ENCODE peak calls at places on chromosome X, in five cellular contexts. G, M, S, O and F are unnamed samples.

GRCh38 chrX:650801-651200 is 20.2 kb downstream of the SHOX start:
- DNase-seq in G (no peak), M (no peak), S (no peak), O (no peak), F (no peak)

GRCh38 chrX:9644335-9644734 is 121.3 kb downstream of the GPR143 start:
- DNase-seq in G (no peak), M (no peak), S (no peak), O (no peak), F (no peak)

GRCh38 chrX:45621356-45622041 is 420.8 kb upstream of the DIPK2B start:
- DNase-seq in G (no peak), M (no peak), S (no peak), O (no peak), F (no peak)

GRCh38 chrX:141176586-141177451 is at the start of gene LDOC1:
- DNase-seq in G (peak), M (peak), S (peak), O (peak), F (peak)

GRCh38 chrX:15939737-15940136 is 85.1 kb upstream of the AP1S2 start:
- DNase-seq in G (no peak), M (no peak), S (no peak), O (no peak), F (no peak)

GRCh38 chrX:5936438-5936837 is 292.2 kb downstream of the NLGN4X start:
- DNase-seq in G (no peak), M (no peak), S (no peak), O (no peak), F (no peak)

GRCh38 chrX:131778269-131779218 is 234.7 kb downstream of the OR13H1 start:
- DNase-seq in G (peak), M (peak), S (peak), O (no peak), F (no peak)

GRCh38 chrX:9923357-9923756 is 43.8 kb upstream of the CLDN34 start:
- DNase-seq in G (no peak), M (no peak), S (no peak), O (no peak), F (no peak)

GRCh38 chrX:66728818-66729271 is 90.0 kb upstream of the EDA2R start:
- DNase-seq in G (peak), M (peak), S (peak), O (peak), F (peak)

GRCh38 chrX:85111347-85111746 is 107.7 kb downstream of the APOOL start:
- DNase-seq in G (no peak), M (no peak), S (no peak), O (no peak), F (no peak)

GRCh38 chrX:28177202-28177601 is 196.0 kb upstream of the DCAF8L1 start:
- DNase-seq in G (peak), M (no peak), S (no peak), O (no peak), F (no peak)

GRCh38 chrX:104566921-104567501 is 1.0 kb downstream of the IL1RAPL2 start:
- DNase-seq in G (no peak), M (no peak), S (no peak), O (no peak), F (no peak)

GRCh38 chrX:114181195-114181594 is 402.7 kb upstream of the HTR2C start:
- DNase-seq in G (no peak), M (no peak), S (no peak), O (no peak), F (no peak)

GRCh38 chrX:79623098-79623762 is 256.1 kb upstream of the ITM2A start:
- DNase-seq in G (no peak), M (no peak), S (no peak), O (no peak), F (no peak)

GRCh38 chrX:30858098-30858497 is 31.0 kb downstream of the TAB3 start:
- DNase-seq in G (no peak), M (no peak), S (no peak), O (no peak), F (no peak)

GRCh38 chrX:42996861-42997260 is 218.9 kb upstream of the PPP1R2C start:
- DNase-seq in G (no peak), M (no peak), S (no peak), O (no peak), F (no peak)

GRCh38 chrX:43003939-43004338 is 226.0 kb upstream of the PPP1R2C start:
- DNase-seq in G (no peak), M (no peak), S (no peak), O (no peak), F (no peak)

GRCh38 chrX:43003204-43003565 is 225.2 kb upstream of the PPP1R2C start:
- DNase-seq in G (no peak), M (no peak), S (no peak), O (no peak), F (no peak)

GRCh38 chrX:43002526-43003203 is 224.7 kb upstream of the PPP1R2C start:
- DNase-seq in G (no peak), M (no peak), S (no peak), O (no peak), F (no peak)

GRCh38 chrX:43000121-43000520 is 222.2 kb upstream of the PPP1R2C start:
- DNase-seq in G (no peak), M (no peak), S (no peak), O (no peak), F (no peak)
- TF ChIP-seq POLR2A in G (no peak), M (no peak), S (no peak), O (no peak), F (no peak)

DNA sequence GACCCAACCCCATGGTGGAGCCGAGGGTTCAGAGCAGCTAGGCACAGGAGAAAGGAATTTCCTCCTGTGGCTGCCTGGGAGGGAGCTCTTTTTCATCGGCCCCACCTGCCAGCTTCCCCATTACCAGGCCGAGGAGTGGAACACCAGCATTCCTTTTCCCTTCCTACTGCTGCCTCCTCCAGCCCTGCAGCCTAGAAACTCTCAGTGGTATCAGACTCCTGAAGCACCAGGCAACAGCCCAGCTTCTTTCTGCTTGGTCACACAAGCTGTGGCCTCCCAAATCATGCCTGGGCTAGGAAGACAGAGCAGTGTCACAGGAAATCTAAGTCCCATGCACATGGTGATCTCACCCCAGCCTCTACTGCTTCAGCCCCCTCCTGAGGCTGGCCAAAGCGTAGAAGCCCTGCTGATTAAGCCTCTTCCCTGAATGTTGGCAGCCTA is 30.1 kb downstream of the RTL5 start:
- DNase-seq in G (no peak), M (no peak), S (peak), O (no peak), F (no peak)
- TF ChIP-seq POLR2A in G (no peak), M (no peak), S (no peak), O (no peak), F (no peak)

DNA sequence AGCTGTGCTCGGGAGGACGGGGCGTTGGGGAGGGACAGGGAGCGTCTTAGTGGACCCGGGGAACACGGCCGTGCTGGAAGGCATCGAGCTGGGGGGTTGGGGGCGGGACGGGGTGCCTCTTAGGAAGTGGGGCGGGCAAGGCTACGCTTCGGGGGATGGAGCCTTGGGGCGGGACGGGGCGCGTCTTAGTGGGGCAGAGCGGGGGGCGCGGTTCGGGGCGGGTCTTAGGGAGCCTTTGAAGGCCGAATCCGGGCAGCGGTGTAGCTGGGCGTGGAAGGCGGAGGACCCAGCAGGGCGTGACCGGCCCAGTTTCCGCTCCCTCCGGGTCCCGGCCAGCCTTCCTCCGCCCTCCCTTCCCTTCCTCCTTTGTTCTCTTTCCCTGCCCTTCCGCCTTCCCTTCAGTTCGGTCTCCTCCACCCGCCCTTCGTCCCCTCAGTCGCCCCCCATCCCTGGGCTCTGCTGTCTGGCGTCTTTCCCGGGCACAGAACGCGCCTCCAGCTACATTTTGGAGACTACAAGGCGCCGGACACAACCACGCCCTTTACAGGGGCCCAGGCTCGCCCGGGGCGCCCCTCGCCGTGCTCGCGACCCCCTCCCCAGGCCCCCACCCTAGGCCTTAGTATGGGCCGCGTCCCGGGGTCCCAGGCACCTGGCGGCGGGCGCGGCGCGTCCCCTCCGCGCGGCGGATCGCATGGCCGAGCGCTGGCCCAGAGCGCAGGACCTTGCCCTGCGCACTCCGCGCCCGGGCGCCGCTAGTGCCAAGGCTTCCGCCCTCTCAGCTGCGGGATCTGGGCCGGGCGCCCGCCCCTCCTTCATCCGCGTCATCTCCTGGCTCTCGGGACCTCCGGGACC is at the start of gene ARSD:
- DNase-seq in G (peak), M (peak), S (peak), O (peak), F (peak)
- TF ChIP-seq POLR2A in G (peak), M (peak), S (no peak), O (peak), F (peak)

GRCh38 chrX:38804481-38805293 is 3.4 kb downstream of the MID1IP1 start:
- DNase-seq in G (peak), M (no peak), S (peak), O (peak), F (no peak)

GRCh38 chrX:38807873-38808272 is 6.6 kb downstream of the MID1IP1 start:
- DNase-seq in G (no peak), M (no peak), S (no peak), O (no peak), F (no peak)

GRCh38 chrX:38805294-38806053 is 4.2 kb downstream of the MID1IP1 start:
- DNase-seq in G (peak), M (peak), S (peak), O (peak), F (no peak)

GRCh38 chrX:38806054-38806389 is 4.8 kb downstream of the MID1IP1 start:
- DNase-seq in G (no peak), M (no peak), S (no peak), O (no peak), F (no peak)

DNA sequence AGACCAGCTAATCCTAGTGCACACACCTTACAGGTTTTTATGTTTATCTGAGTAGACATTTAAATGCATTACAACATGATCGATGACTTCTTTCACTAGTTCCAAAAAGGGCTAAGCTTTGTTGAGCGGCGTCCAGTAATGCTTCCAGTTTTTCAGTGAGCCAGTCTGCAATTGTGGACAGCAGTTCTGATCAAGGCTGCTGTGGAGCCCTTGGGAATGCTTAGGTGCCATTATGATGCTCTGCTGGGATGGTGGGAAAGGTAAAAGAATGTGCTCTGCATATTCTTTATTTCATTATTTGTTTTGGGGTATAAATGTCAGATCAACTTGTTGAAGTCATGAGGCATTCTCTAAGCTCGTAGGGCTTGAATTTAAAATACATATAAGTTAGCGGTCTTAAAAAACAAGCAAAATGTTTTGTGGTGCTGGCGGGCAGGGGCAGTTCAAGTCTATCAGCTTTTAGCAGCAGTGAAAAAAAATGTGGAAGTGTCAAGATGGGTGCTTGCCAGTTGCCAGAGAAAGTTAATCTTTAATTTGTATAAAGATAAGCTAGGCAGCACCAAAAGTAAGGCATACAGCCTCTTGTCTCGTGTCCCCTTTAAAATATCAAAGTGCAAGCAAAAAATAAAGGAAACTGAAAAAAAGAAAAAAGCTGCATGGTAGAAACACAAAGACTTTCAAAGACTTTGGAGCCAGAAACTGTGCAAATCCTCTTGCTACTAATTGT is 5.8 kb downstream of the MID1IP1 start:
- DNase-seq in G (no peak), M (no peak), S (no peak), O (no peak), F (no peak)
- TF ChIP-seq POLR2A in G (no peak), M (no peak), S (no peak), O (no peak), F (no peak)

GRCh38 chrX:154096140-154097002 is 1.1 kb downstream of the MECP2 start:
- DNase-seq in G (peak), M (no peak), S (no peak), O (peak), F (no peak)

GRCh38 chrX:154097003-154097596 is 417 bp downstream of the MECP2 start:
- DNase-seq in G (peak), M (peak), S (peak), O (peak), F (peak)

GRCh38 chrX:154098551-154098950 is 1.0 kb upstream of the MECP2 start:
- DNase-seq in G (no peak), M (no peak), S (no peak), O (no peak), F (no peak)

GRCh38 chrX:154094833-154095232 is 2.7 kb downstream of the MECP2 start:
- DNase-seq in G (no peak), M (no peak), S (no peak), O (no peak), F (no peak)

GRCh38 chrX:154097597-154098541 is at the start of gene MECP2:
- DNase-seq in G (peak), M (peak), S (peak), O (peak), F (peak)
- TF ChIP-seq POLR2A in G (peak), M (no peak), S (no peak), O (peak), F (peak)

DNA sequence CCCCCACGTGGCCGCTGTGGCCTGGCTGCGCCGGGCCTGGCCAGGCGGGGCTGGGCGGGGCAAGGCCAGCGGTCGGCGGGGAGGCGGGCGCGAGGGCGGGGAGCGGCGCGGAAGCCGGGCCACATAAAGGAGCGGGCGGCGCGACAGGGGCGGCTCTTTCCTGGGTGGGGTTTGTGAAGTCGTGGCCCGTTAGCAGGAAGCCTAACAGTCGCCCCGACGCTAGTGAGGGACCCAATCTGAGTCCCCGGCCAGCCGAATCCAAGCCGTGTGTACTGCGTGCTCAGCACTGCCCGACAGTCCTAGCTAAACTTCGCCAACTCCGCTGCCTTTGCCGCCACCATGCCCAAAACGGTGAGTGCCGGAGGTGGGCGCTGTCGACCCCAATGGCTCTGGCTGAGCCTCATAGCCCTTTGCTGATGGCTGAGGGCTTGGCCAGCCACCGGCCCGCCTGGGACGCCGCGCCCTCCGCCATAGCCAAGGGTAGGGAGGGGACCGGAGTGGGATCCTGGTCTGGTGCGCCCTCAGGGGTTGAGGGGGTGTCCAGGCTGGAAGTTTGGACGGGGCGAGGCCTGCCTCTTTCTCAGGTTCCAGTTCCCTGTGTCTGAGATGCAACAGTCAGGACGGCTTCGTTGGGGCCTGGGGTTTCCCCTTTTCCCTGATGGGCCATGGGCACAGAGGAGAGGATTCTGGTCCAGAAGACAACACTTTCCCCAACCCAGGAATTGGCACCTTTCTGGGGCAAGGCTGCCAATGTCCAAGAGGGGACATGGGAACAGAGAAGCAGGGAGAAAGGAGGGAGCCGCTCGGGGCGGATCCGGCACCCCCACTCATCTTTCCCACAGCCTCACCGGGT is at the start of gene MSN:
- DNase-seq in G (peak), M (peak), S (peak), O (peak), F (peak)
- TF ChIP-seq POLR2A in G (peak), M (peak), S (no peak), O (peak), F (peak)